ENCODE peak calls at places on chromosomes 3 and 15, in six cellular contexts. U, G, Q, P, O and C are unnamed samples.

GRCh38 chr3:148551767-148552260 is 145.9 kb upstream of the AGTR1 start:
- DNase-seq in Q (no peak), G (peak; percentile 7), P (peak; percentile 35), O (no peak), U (no peak), C (no peak)

GRCh38 chr3:134464693-134465385 is 20.9 kb downstream of the ANAPC13 start:
- DNase-seq in O (no peak), P (no peak), Q (no peak), G (no peak), U (no peak), C (no peak)

GRCh38 chr15:52483712-52484111 is 45.0 kb downstream of the MYO5A start:
- DNase-seq in Q (no peak), O (no peak), P (peak; percentile 44), G (peak; percentile 69), U (no peak), C (no peak)

GRCh38 chr15:91528811-91529210 is 324.7 kb upstream of the SLCO3A1 start:
- DNase-seq in P (no peak), O (no peak), G (no peak), Q (no peak), U (peak; percentile 36), C (no peak)

GRCh38 chr15:63504979-63505841 is 817 bp downstream of the USP3 start:
- DNase-seq in U (peak; percentile 77), P (peak; percentile 62), Q (peak; percentile 51), O (no peak), G (peak; percentile 61), C (peak; percentile 62)

GRCh38 chr15:52558196-52558595 is 10.6 kb downstream of the ARPP19 start:
- DNase-seq in P (peak; percentile 65), Q (no peak), G (peak; percentile 97), O (no peak), U (no peak), C (no peak)

GRCh38 chr15:29064290-29064689 is 178.5 kb downstream of the APBA2 start:
- DNase-seq in O (no peak), G (no peak), Q (no peak), P (no peak), U (no peak), C (no peak)

GRCh38 chr3:107643038-107643883 is 120.5 kb downstream of the BBX start:
- DNase-seq in P (no peak), G (peak; percentile 43), Q (no peak), U (no peak), O (no peak), C (no peak)

GRCh38 chr3:31009881-31010280 is 115.4 kb upstream of the GADL1 start:
- DNase-seq in U (no peak), O (no peak), P (no peak), Q (no peak), G (peak; percentile 51), C (no peak)

GRCh38 chr15:39204031-39204430 is 376.8 kb upstream of the THBS1 start:
- DNase-seq in O (no peak), G (peak; percentile 47), Q (no peak), U (no peak), P (no peak), C (no peak)

GRCh38 chr3:44104043-44104442 is 137.6 kb upstream of the TOPAZ1 start:
- DNase-seq in Q (no peak), U (no peak), P (no peak), G (no peak), O (no peak), C (no peak)

GRCh38 chr3:141386611-141387110 is 18.4 kb downstream of the ZBTB38 start:
- DNase-seq in O (no peak), Q (no peak), U (no peak), G (no peak), P (peak; percentile 93), C (no peak)

GRCh38 chr3:146162561-146162960 is 1.6 kb upstream of the PLOD2 start:
- DNase-seq in G (no peak), U (no peak), O (no peak), P (no peak), Q (no peak), C (no peak)

GRCh38 chr3:117998071-117998470 is 1036.6 kb downstream of the IGSF11 start:
- DNase-seq in Q (no peak), P (no peak), O (no peak), U (no peak), G (peak; percentile 47), C (no peak)

GRCh38 chr3:13674538-13675185 is 125.7 kb downstream of the FBLN2 start:
- DNase-seq in P (no peak), Q (no peak), U (no peak), G (no peak), O (no peak), C (no peak)

GRCh38 chr15:25830844-25831443 is 32.2 kb downstream of the ATP10A start:
- DNase-seq in Q (peak; percentile 67), U (no peak), G (peak; percentile 37), O (peak; percentile 76), P (peak; percentile 95), C (no peak)

GRCh38 chr15:20356444-20357138 is 185.0 kb downstream of the GOLGA6L6 start:
- DNase-seq in Q (peak; percentile 56), U (peak; percentile 63), O (peak; percentile 66), G (no peak), P (no peak), C (peak; percentile 49)

GRCh38 chr3:52367891-52368880 is 52.1 kb downstream of the DNAH1 start:
- DNase-seq in P (no peak), Q (no peak), G (peak; percentile 19), O (no peak), U (no peak), C (no peak)

GRCh38 chr15:91099616-91100560 is at the start of gene SV2B:
- DNase-seq in G (peak; percentile 54), Q (peak; percentile 33), U (peak; percentile 31), O (no peak), P (peak; percentile 45), C (peak; percentile 65)

GRCh38 chr3:180250172-180250571 is 213.4 kb upstream of the PEX5L start:
- DNase-seq in U (no peak), G (peak; percentile 81), P (no peak), Q (no peak), O (no peak), C (no peak)

DNA sequence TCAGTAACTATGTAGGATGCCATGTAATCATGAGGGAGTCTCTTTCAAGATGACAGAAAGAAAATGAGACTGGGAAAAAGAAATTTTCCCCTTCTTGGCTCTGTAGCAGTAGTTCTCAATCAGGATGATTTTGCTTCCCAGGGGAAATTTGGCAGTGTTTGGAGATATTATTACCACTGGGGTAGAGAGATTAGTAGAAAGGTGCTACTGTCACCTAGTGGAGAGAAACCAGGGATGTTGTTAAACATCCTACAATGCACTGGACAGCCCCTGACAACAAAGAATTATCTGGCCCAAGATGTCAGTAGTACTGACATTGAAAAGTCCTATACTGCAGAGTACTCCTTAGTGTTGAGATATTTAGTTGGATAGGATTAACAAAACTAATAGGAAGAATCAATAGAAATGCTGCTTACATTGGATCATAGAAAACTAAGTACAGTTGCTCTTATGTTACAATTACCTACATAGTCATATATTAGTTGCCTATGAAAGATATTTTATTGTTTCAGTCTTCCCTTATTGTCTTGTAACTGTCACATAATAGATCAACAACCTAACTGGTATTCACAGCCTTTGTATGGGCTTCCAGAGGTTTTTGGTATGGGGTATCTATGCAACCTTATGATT is 433.3 kb downstream of the RAP2B start:
- DNase-seq in Q (no peak), O (no peak), G (peak; percentile 64), P (peak; percentile 65), U (no peak), C (no peak)
- TF ChIP-seq CTCF in Q (peak; percentile 42), O (no peak), G (peak; percentile 93), P (peak; percentile 71), U (no peak), C (peak; percentile 26)

GRCh38 chr3:168094580-168094876 is 1.2 kb downstream of the GOLIM4 start:
- DNase-seq in Q (no peak), G (no peak), O (no peak), U (peak; percentile 39), P (no peak), C (no peak)

GRCh38 chr3:168097381-168097780 is 1.7 kb upstream of the GOLIM4 start:
- DNase-seq in P (no peak), O (no peak), G (no peak), Q (no peak), U (no peak), C (no peak)

GRCh38 chr3:168094877-168095610 is 680 bp downstream of the GOLIM4 start:
- DNase-seq in U (peak; percentile 48), O (peak; percentile 63), Q (peak; percentile 66), P (peak; percentile 71), G (peak; percentile 68), C (peak; percentile 82)

GRCh38 chr3:168096210-168096795 is 579 bp upstream of the GOLIM4 start:
- DNase-seq in G (peak; percentile 91), U (peak; percentile 55), O (peak; percentile 79), Q (peak; percentile 61), P (peak; percentile 94), C (peak; percentile 44)

GRCh38 chr3:168095611-168096209 is at the start of gene GOLIM4:
- DNase-seq in O (peak; percentile 95), Q (peak; percentile 96), P (peak; percentile 98), G (peak; percentile 99), U (peak; percentile 94), C (peak; percentile 87)
- TF ChIP-seq CTCF in O (no peak), Q (peak; percentile 6), P (no peak), G (peak; percentile 6), U (no peak), C (no peak)

GRCh38 chr3:153163349-153164008 is 1.5 kb downstream of the RAP2B start:
- DNase-seq in P (peak; percentile 48), U (no peak), Q (no peak), O (no peak), G (peak; percentile 39), C (no peak)

GRCh38 chr3:153166206-153166605 is 4.2 kb downstream of the RAP2B start:
- DNase-seq in G (peak; percentile 61), P (no peak), U (no peak), O (no peak), Q (no peak), C (no peak)

GRCh38 chr3:153162513-153163348 is 705 bp downstream of the RAP2B start:
- DNase-seq in Q (peak; percentile 42), G (peak; percentile 48), O (peak; percentile 63), P (peak; percentile 39), U (peak; percentile 45), C (no peak)

GRCh38 chr3:153164009-153164550 is 2.1 kb downstream of the RAP2B start:
- DNase-seq in G (no peak), Q (no peak), O (no peak), U (no peak), P (no peak), C (no peak)

GRCh38 chr3:153165211-153165815 is 3.3 kb downstream of the RAP2B start:
- DNase-seq in U (no peak), Q (no peak), O (no peak), P (peak; percentile 65), G (no peak), C (no peak)
- TF ChIP-seq CTCF in U (no peak), Q (no peak), O (no peak), P (peak; percentile 44), G (peak; percentile 20), C (peak; percentile 25)

GRCh38 chr3:71413572-71413971 is 170.0 kb downstream of the FOXP1 start:
- DNase-seq in O (no peak), Q (no peak), G (no peak), U (no peak), P (no peak), C (no peak)

GRCh38 chr3:71414189-71414924 is 169.2 kb downstream of the FOXP1 start:
- DNase-seq in P (no peak), U (no peak), O (no peak), G (peak; percentile 50), Q (no peak), C (no peak)

GRCh38 chr3:71415708-71416108 is 167.8 kb downstream of the FOXP1 start:
- DNase-seq in O (no peak), P (no peak), U (no peak), G (no peak), Q (no peak), C (no peak)

GRCh38 chr3:71419369-71419768 is 164.2 kb downstream of the FOXP1 start:
- DNase-seq in P (no peak), O (no peak), U (no peak), G (no peak), Q (no peak), C (no peak)

GRCh38 chr3:71416868-71417267 is 166.7 kb downstream of the FOXP1 start:
- DNase-seq in G (no peak), P (no peak), O (no peak), Q (no peak), U (no peak), C (no peak)
- TF ChIP-seq CTCF in G (peak; percentile 29), P (no peak), O (no peak), Q (no peak), U (no peak), C (no peak)